ENCODE peak calls at places on chromosomes 2 and 18, in eight cellular contexts. B is neural crest cell, Z is non-pigmented ciliary epithelial cell, J is MV-4-11, C is activated T-helper 1 cell treated with Interleukin-2 at 50 U/mL for 16 hours, P is SK-N-SH, Q is upper lobe of right lung, T is colonic mucosa. S is an unnamed sample.

GRCh38 chr2:8574196-8575010 is 107.5 kb upstream of the ID2 start:
- DNase-seq in B (no peak), Z (no peak), J (peak), C (no peak), P (no peak), Q (no peak), T (peak), S (no peak)

GRCh38 chr18:11163668-11164067 is 14.3 kb upstream of the PIEZO2 start:
- DNase-seq in B (peak), Z (no peak), J (no peak), C (no peak), P (peak), Q (no peak), T (no peak), S (no peak)

GRCh38 chr2:233486778-233487552 is 79.6 kb downstream of the USP40 start:
- DNase-seq in B (no peak), Z (peak), J (no peak), C (no peak), P (no peak), Q (peak), T (no peak), S (no peak)

GRCh38 chr2:157900684-157901083 is 24.6 kb upstream of the ACVR1 start:
- DNase-seq in B (no peak), Z (no peak), J (no peak), C (no peak), P (no peak), Q (no peak), T (no peak), S (no peak)

GRCh38 chr18:9364242-9364641 is 29.7 kb downstream of the TWSG1 start:
- DNase-seq in B (no peak), Z (no peak), J (no peak), C (no peak), P (no peak), Q (no peak), T (no peak), S (no peak)

GRCh38 chr2:167962436-167963226 is 284.8 kb downstream of the STK39 start:
- DNase-seq in B (no peak), Z (no peak), J (no peak), C (no peak), P (no peak), Q (no peak), T (no peak), S (no peak)

GRCh38 chr18:9474103-9474982 is 970 bp upstream of the RALBP1 start:
- DNase-seq in B (no peak), Z (peak), J (peak), C (no peak), P (peak), Q (no peak), T (peak), S (peak)

GRCh38 chr2:217451634-217452033 is 551.2 kb downstream of the TNS1 start:
- DNase-seq in B (no peak), Z (no peak), J (no peak), C (no peak), P (no peak), Q (no peak), T (no peak), S (no peak)

GRCh38 chr2:82985572-82986197 is 1473.4 kb downstream of the SUCLG1 start:
- DNase-seq in B (no peak), Z (no peak), J (no peak), C (no peak), P (no peak), Q (no peak), T (no peak), S (no peak)

GRCh38 chr2:31270136-31270535 is 36.2 kb downstream of the EHD3 start:
- DNase-seq in B (no peak), Z (no peak), J (no peak), C (no peak), P (no peak), Q (no peak), T (no peak), S (no peak)

GRCh38 chr2:156826342-156826933 is 390.3 kb downstream of the GPD2 start:
- DNase-seq in B (no peak), Z (peak), J (no peak), C (no peak), P (no peak), Q (no peak), T (no peak), S (no peak)

GRCh38 chr2:216064684-216065083 is 16.9 kb downstream of the PECR start:
- DNase-seq in B (no peak), Z (no peak), J (no peak), C (no peak), P (no peak), Q (no peak), T (no peak), S (no peak)

GRCh38 chr2:106566050-106566449 is 78.9 kb downstream of the CD8B2 start:
- DNase-seq in B (no peak), Z (no peak), J (no peak), C (no peak), P (no peak), Q (no peak), T (no peak), S (no peak)

GRCh38 chr2:23200056-23200455 is 184.9 kb upstream of the KLHL29 start:
- DNase-seq in B (no peak), Z (no peak), J (no peak), C (no peak), P (no peak), Q (no peak), T (no peak), S (no peak)

GRCh38 chr2:105235388-105236059 is 6.0 kb upstream of the GPR45 start:
- DNase-seq in B (peak), Z (peak), J (peak), C (peak), P (peak), Q (peak), T (peak), S (peak)

GRCh38 chr2:106142683-106143082 is 51.4 kb downstream of the UXS1 start:
- DNase-seq in B (no peak), Z (no peak), J (no peak), C (no peak), P (no peak), Q (no peak), T (no peak), S (no peak)

GRCh38 chr18:4510709-4511108 is 55.6 kb upstream of the DLGAP1 start:
- DNase-seq in B (no peak), Z (no peak), J (no peak), C (no peak), P (peak), Q (no peak), T (no peak), S (no peak)

S was measured in transverse colon.